ENCODE peak calls at places on chromosomes 16 and 17, in seven cellular contexts. Q, T, D, P, B, U and Z are unnamed samples.
A peak's percentile ranks its signal among the peaks of the same experiment; 100 is the strongest.

GRCh38 chr17:281365-281999 is 71.1 kb downstream of the RPH3AL start:
- DNase-seq in D (peak; percentile 32), Q (no peak), U (no peak), B (no peak), P (no peak), T (no peak), Z (peak; percentile 54)

GRCh38 chr16:65098916-65099315 is 22.9 kb downstream of the CDH11 start:
- DNase-seq in P (no peak), Q (no peak), T (peak; percentile 26), D (no peak), U (no peak), B (no peak), Z (no peak)

GRCh38 chr17:78868391-78868790 is 27.8 kb upstream of the USP36 start:
- DNase-seq in B (no peak), D (no peak), P (no peak), Q (no peak), T (peak; percentile 86), U (no peak), Z (no peak)

GRCh38 chr16:81537721-81538561 is 93.3 kb downstream of the CMIP start:
- DNase-seq in B (no peak), D (no peak), P (no peak), Q (no peak), U (no peak), T (no peak), Z (no peak)

GRCh38 chr16:65202461-65202860 is 80.6 kb upstream of the CDH11 start:
- DNase-seq in B (no peak), P (no peak), U (no peak), T (peak; percentile 79), D (no peak), Q (no peak), Z (no peak)

GRCh38 chr16:86653289-86654006 is 75.1 kb downstream of the FOXL1 start:
- DNase-seq in U (no peak), P (no peak), B (no peak), T (peak; percentile 16), D (no peak), Q (no peak), Z (no peak)

GRCh38 chr17:70968302-70968701 is 799.0 kb downstream of the KCNJ2 start:
- DNase-seq in T (peak; percentile 64), D (no peak), P (no peak), B (no peak), Q (no peak), U (no peak), Z (no peak)

GRCh38 chr16:56657555-56658430 is at the start of gene MT1F:
- DNase-seq in T (peak; percentile 28), B (peak; percentile 97), P (peak; percentile 75), D (peak; percentile 97), Q (no peak), U (peak; percentile 36), Z (peak; percentile 85)

GRCh38 chr17:50476545-50477315 is 1.9 kb upstream of the RSAD1 start:
- DNase-seq in P (no peak), Q (no peak), U (no peak), B (no peak), D (peak; percentile 72), T (no peak), Z (no peak)

GRCh38 chr17:65121916-65122821 is 15.0 kb upstream of the RGS9 start:
- DNase-seq in Q (peak; percentile 42), B (no peak), U (peak; percentile 56), T (no peak), P (no peak), D (no peak), Z (no peak)

GRCh38 chr17:45234641-45235040 is 13.0 kb downstream of the FMNL1 start:
- DNase-seq in T (no peak), D (peak; percentile 71), B (no peak), P (no peak), Q (no peak), U (no peak), Z (no peak)

GRCh38 chr16:89155184-89155679 is 16.3 kb upstream of the CDH15 start:
- DNase-seq in T (peak; percentile 80), Q (no peak), D (peak; percentile 71), P (no peak), U (no peak), B (peak; percentile 38), Z (peak; percentile 91)

GRCh38 chr16:6545329-6545728 is 787.3 kb upstream of the RBFOX1 start:
- DNase-seq in P (no peak), Q (no peak), U (no peak), D (no peak), T (no peak), B (no peak), Z (no peak)

GRCh38 chr16:12652924-12653323 is 150.8 kb downstream of the CPPED1 start:
- DNase-seq in P (no peak), Q (no peak), B (no peak), D (no peak), T (no peak), U (no peak), Z (no peak)

GRCh38 chr17:57384219-57384618 is 127.9 kb downstream of the MSI2 start:
- DNase-seq in U (no peak), T (no peak), P (no peak), Q (no peak), B (no peak), D (no peak), Z (no peak)
- H3K9me3 ChIP-seq in U (no peaks in the 10 kb centered on the region), T (no peaks in the 10 kb centered on the region), P (peaks cover 30% of the 10 kb centered on the region), Q (peaks cover 10% of the 10 kb centered on the region), B (no peaks in the 10 kb centered on the region), D (no peaks in the 10 kb centered on the region), Z (peaks cover 13% of the 10 kb centered on the region)

GRCh38 chr17:67868176-67868575 is 42.9 kb downstream of the BPTF start:
- DNase-seq in P (no peak), B (no peak), U (no peak), Q (no peak), D (no peak), T (no peak), Z (no peak)

GRCh38 chr17:67863624-67864247 is 38.4 kb downstream of the BPTF start:
- DNase-seq in P (no peak), U (no peak), T (peak; percentile 13), B (no peak), Q (no peak), D (no peak), Z (no peak)

GRCh38 chr17:67865438-67865837 is 40.1 kb downstream of the BPTF start:
- DNase-seq in D (no peak), T (peak; percentile 18), Q (no peak), B (no peak), U (no peak), P (no peak), Z (no peak)

GRCh38 chr17:67867591-67867990 is 42.3 kb downstream of the BPTF start:
- DNase-seq in U (no peak), T (no peak), Q (no peak), D (no peak), P (no peak), B (no peak), Z (no peak)

GRCh38 chr17:67862614-67863217 is 37.4 kb downstream of the BPTF start:
- DNase-seq in T (no peak), P (no peak), D (no peak), U (no peak), B (no peak), Q (no peak), Z (no peak)
- TF ChIP-seq CTCF in T (peak; percentile 14), P (peak; percentile 25), D (no peak), U (no peak), B (no peak), Q (peak; percentile 4), Z (no peak)

GRCh38 chr17:48314716-48315115 is 115.3 kb downstream of the SKAP1 start:
- DNase-seq in T (no peak), U (no peak), P (no peak), Q (no peak), B (no peak), D (no peak), Z (no peak)

GRCh38 chr17:48322060-48322459 is 108.0 kb downstream of the SKAP1 start:
- DNase-seq in T (peak; percentile 29), Q (no peak), B (no peak), U (no peak), P (peak; percentile 15), D (no peak), Z (no peak)

GRCh38 chr17:48313096-48313495 is 116.9 kb downstream of the SKAP1 start:
- DNase-seq in Q (no peak), D (no peak), B (no peak), P (no peak), T (no peak), U (no peak), Z (no peak)

DNA sequence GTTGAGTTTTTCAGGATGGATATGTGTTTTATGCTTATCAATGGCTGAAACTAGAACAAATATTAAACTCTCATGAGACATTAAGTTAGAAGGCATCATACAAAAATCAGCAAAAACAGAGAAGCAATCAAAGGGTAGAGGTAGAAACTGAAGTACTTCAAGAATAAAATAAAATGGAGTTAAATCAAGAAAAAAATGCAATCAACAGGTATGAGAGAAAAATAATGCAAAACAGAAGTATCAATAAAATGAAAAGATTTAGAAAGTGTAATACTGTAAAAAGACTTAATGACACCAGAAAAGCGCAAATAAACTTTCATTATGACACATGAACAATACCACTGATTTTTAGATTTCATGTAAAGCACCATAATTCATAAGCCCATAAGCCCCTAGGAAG is 112.3 kb downstream of the SKAP1 start:
- DNase-seq in P (no peak), Q (no peak), U (no peak), D (no peak), T (no peak), B (no peak), Z (no peak)
- H3K4me1 ChIP-seq in P (peaks cover 10% of the 10 kb centered on the region), Q (no peaks in the 10 kb centered on the region), U (no peaks in the 10 kb centered on the region), D (no peaks in the 10 kb centered on the region), T (no peaks in the 10 kb centered on the region), B (no peaks in the 10 kb centered on the region), Z (no peaks in the 10 kb centered on the region)

GRCh38 chr17:66310528-66311148 is 8.2 kb downstream of the PRKCA start:
- DNase-seq in Q (no peak), U (no peak), T (no peak), D (no peak), P (no peak), B (no peak), Z (no peak)

GRCh38 chr17:66313325-66313724 is 10.9 kb downstream of the PRKCA start:
- DNase-seq in B (no peak), U (no peak), T (no peak), P (no peak), D (no peak), Q (no peak), Z (no peak)

GRCh38 chr17:66312912-66313311 is 10.5 kb downstream of the PRKCA start:
- DNase-seq in U (no peak), P (no peak), T (no peak), B (no peak), D (no peak), Q (no peak), Z (no peak)

GRCh38 chr17:66317629-66318028 is 15.2 kb downstream of the PRKCA start:
- DNase-seq in P (no peak), Q (no peak), T (peak; percentile 52), D (no peak), B (no peak), U (no peak), Z (no peak)

DNA sequence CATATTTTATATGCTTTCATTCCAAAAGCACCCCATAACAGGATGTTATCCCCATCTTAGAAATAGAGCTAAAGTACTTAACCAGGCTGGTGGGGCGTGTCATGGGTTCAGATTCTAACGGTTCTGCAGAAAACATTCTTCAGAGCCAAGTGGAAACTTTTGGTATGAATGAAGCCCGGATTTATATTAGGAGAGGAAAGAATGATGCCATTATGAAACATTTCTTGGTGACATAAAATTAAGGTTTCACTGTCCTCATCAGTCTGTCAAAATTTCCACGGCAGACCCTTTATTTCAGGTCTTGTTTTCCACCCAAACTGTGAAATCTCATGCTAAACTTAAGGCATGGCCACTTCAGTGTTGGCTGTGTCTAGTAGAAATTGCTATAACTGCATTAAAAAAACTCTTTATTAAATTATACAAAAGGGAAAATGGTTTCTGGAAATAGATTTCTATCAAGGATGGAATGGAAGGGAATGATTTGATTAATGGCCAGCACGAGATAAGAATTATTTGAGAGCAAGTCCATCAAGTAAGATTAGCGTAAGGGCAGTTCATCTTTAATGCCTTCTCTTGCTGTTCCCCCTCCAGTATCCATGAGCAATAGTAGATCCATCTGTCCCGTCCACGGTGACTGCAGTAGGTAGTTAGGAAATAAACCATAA is 11.7 kb downstream of the PRKCA start:
- DNase-seq in Q (no peak), B (no peak), T (no peak), P (no peak), U (no peak), D (no peak), Z (no peak)
- H3K9me3 ChIP-seq in Q (no peaks in the 10 kb centered on the region), B (no peaks in the 10 kb centered on the region), T (no peaks in the 10 kb centered on the region), P (no peaks in the 10 kb centered on the region), U (no peaks in the 10 kb centered on the region), D (no peaks in the 10 kb centered on the region), Z (no peaks in the 10 kb centered on the region)